ENCODE peak calls at places on chromosome 10, in five cellular contexts. One of them, this sample, is unnamed.

GRCh38 chr10:129872001-129872400 is 92.1 kb downstream of the EBF3 start:
- DNase-seq in esophagus squamous epithelium: no peak
- DNase-seq in suprapubic skin: no peak
- DNase-seq in adrenal gland: no peak
- DNase-seq in heart left ventricle: no peak
- DNase-seq in this sample: no peak

GRCh38 chr10:44991571-44991970 is 9.2 kb upstream of the ZNF22 start:
- DNase-seq in esophagus squamous epithelium: no peak
- DNase-seq in suprapubic skin: no peak
- DNase-seq in adrenal gland: no peak
- DNase-seq in heart left ventricle: peak; percentile 52
- DNase-seq in this sample: peak; percentile 8

GRCh38 chr10:101085846-101086245 is 24.1 kb downstream of the KAZALD1 start:
- DNase-seq in esophagus squamous epithelium: no peak
- DNase-seq in suprapubic skin: no peak
- DNase-seq in adrenal gland: no peak
- DNase-seq in heart left ventricle: no peak
- DNase-seq in this sample: no peak

GRCh38 chr10:8116474-8116873 is 62.0 kb downstream of the GATA3 start:
- DNase-seq in esophagus squamous epithelium: no peak
- DNase-seq in suprapubic skin: no peak
- DNase-seq in adrenal gland: no peak
- DNase-seq in heart left ventricle: no peak
- DNase-seq in this sample: no peak

GRCh38 chr10:14623931-14624330 is 150.8 kb downstream of the FAM107B start:
- DNase-seq in esophagus squamous epithelium: no peak
- DNase-seq in suprapubic skin: no peak
- DNase-seq in adrenal gland: no peak
- DNase-seq in heart left ventricle: no peak
- DNase-seq in this sample: no peak

GRCh38 chr10:27413387-27413786 is 90.7 kb upstream of the RAB18 start:
- DNase-seq in esophagus squamous epithelium: no peak
- DNase-seq in suprapubic skin: no peak
- DNase-seq in adrenal gland: no peak
- DNase-seq in heart left ventricle: no peak
- DNase-seq in this sample: no peak

GRCh38 chr10:103855852-103856496 is 598 bp upstream of the SH3PXD2A start:
- DNase-seq in esophagus squamous epithelium: no peak
- DNase-seq in suprapubic skin: peak; percentile 43
- DNase-seq in adrenal gland: no peak
- DNase-seq in heart left ventricle: no peak
- DNase-seq in this sample: peak; percentile 76

GRCh38 chr10:103917326-103918052 is 495 bp downstream of the STN1 start:
- DNase-seq in esophagus squamous epithelium: no peak
- DNase-seq in suprapubic skin: peak; percentile 82
- DNase-seq in adrenal gland: peak; percentile 49
- DNase-seq in heart left ventricle: peak; percentile 54
- DNase-seq in this sample: peak; percentile 60

GRCh38 chr10:125256026-125256425 is 95.7 kb upstream of the CTBP2 start:
- DNase-seq in esophagus squamous epithelium: no peak
- DNase-seq in suprapubic skin: no peak
- DNase-seq in adrenal gland: no peak
- DNase-seq in heart left ventricle: no peak
- DNase-seq in this sample: peak; percentile 69

GRCh38 chr10:83820033-83820432 is 319.3 kb upstream of the GHITM start:
- DNase-seq in esophagus squamous epithelium: no peak
- DNase-seq in suprapubic skin: no peak
- DNase-seq in adrenal gland: no peak
- DNase-seq in heart left ventricle: peak; percentile 11
- DNase-seq in this sample: no peak

GRCh38 chr10:97689637-97690036 is 2.6 kb upstream of the AVPI1 start:
- DNase-seq in esophagus squamous epithelium: no peak
- DNase-seq in suprapubic skin: peak; percentile 87
- DNase-seq in adrenal gland: no peak
- DNase-seq in heart left ventricle: no peak
- DNase-seq in this sample: peak; percentile 92

GRCh38 chr10:33353334-33353733 is 18.9 kb upstream of the NRP1 start:
- DNase-seq in esophagus squamous epithelium: no peak
- DNase-seq in suprapubic skin: no peak
- DNase-seq in adrenal gland: no peak
- DNase-seq in heart left ventricle: no peak
- DNase-seq in this sample: no peak

DNA sequence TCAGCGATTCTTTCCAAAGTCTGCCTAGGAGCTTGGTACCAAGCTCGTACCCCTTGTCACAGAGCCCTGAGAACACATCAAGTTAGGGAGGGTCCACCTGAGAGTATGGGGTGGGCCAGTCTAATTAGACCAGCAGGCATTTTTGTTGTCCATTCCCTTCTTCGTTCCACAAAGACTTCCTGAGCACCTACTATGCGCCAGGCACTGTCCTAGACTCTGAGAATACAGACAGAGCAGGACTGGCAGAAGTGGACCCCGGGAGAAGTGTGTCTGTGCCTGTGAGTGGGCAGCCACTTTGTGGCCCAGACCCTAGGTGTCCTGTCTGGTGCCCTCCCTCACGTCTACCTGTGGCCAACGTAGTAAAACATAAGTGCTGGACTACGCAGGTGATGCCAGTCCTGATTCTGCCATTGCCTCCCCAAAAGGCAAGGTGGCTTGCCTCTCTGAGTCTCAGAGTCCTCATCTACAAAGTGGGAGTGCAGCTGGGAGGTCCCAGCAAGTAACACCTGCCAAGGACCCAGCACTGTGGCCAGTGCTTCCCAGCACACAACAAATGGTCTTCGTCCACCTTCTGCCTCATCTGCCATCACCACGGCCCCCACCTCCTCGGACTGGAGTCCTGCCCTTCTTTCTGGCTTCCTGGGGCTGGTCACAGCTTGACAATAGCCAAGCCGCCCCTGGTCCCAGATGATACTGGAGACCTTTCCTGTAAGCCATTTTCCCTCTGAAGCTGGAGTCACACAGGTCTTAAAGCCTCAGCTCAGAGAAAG is 54.3 kb upstream of the DUSP5 start:
- DNase-seq in esophagus squamous epithelium: no peak
- DNase-seq in suprapubic skin: no peak
- DNase-seq in adrenal gland: no peak
- DNase-seq in heart left ventricle: no peak
- DNase-seq in this sample: no peak
- TF ChIP-seq POLR2A in esophagus squamous epithelium: no peak
- TF ChIP-seq POLR2A in suprapubic skin: no peak
- TF ChIP-seq POLR2A in adrenal gland: no peak
- TF ChIP-seq POLR2A in heart left ventricle: no peak
- TF ChIP-seq POLR2A in this sample: no peak

GRCh38 chr10:73968101-73968515 is 29.8 kb upstream of the VCL start:
- DNase-seq in esophagus squamous epithelium: no peak
- DNase-seq in suprapubic skin: no peak
- DNase-seq in adrenal gland: no peak
- DNase-seq in heart left ventricle: no peak
- DNase-seq in this sample: peak; percentile 78

GRCh38 chr10:73967022-73967429 is 30.9 kb upstream of the VCL start:
- DNase-seq in esophagus squamous epithelium: no peak
- DNase-seq in suprapubic skin: no peak
- DNase-seq in adrenal gland: no peak
- DNase-seq in heart left ventricle: no peak
- DNase-seq in this sample: peak; percentile 56

GRCh38 chr10:73967544-73967943 is 30.4 kb upstream of the VCL start:
- DNase-seq in esophagus squamous epithelium: no peak
- DNase-seq in suprapubic skin: no peak
- DNase-seq in adrenal gland: no peak
- DNase-seq in heart left ventricle: no peak
- DNase-seq in this sample: no peak

GRCh38 chr10:73964743-73965142 is 33.2 kb upstream of the VCL start:
- DNase-seq in esophagus squamous epithelium: no peak
- DNase-seq in suprapubic skin: no peak
- DNase-seq in adrenal gland: no peak
- DNase-seq in heart left ventricle: no peak
- DNase-seq in this sample: no peak

DNA sequence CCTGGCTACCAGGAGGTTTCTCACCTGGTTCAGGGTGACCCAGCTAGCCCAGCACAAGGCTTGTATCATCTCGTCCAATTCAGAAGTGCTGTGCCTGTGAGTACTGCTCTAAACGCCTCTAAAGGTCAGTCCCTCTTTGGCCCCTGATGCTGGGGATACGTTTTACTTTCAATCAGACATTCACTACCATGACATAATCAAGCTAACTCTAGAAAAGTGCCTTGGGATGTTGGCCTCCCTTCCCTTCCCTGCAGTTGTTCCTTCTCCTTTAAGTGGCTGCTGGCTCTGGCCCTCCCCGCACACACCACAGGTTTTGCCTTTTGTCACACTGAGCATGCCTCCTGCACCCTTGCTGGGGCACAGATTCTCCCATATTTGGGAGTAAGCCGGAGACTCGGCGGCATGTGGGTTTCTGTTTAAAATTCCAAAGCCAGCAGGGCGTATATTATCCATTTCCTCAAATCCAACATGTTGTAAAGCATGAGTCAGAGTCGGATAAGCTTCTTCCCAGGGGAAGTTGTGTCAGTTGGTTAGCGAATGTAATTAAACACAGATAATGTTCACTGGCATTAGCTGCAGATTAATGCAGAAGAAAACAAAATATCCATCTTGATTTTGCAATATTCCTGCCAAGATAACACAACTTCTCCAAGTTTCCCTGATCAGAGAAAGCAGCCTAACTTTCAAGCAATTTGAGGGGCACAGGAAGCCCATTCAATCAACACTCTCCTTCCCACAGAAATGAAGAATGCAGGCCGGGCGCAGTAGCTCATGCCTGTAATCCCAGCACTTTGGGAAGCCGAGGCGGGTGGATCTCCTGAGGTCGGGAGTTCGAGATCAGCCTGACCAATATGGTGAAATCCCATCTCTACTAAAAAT is 31.8 kb upstream of the VCL start:
- DNase-seq in esophagus squamous epithelium: no peak
- DNase-seq in suprapubic skin: peak; percentile 88
- DNase-seq in adrenal gland: peak; percentile 50
- DNase-seq in heart left ventricle: peak; percentile 84
- DNase-seq in this sample: peak; percentile 85
- H3K4me3 ChIP-seq in esophagus squamous epithelium: no peak overlapping the region
- H3K4me3 ChIP-seq in suprapubic skin: peak overlapping the region; percentile 15
- H3K4me3 ChIP-seq in adrenal gland: no peak overlapping the region
- H3K4me3 ChIP-seq in heart left ventricle: peak overlapping the region; percentile 37
- H3K4me3 ChIP-seq in this sample: no peak overlapping the region

DNA sequence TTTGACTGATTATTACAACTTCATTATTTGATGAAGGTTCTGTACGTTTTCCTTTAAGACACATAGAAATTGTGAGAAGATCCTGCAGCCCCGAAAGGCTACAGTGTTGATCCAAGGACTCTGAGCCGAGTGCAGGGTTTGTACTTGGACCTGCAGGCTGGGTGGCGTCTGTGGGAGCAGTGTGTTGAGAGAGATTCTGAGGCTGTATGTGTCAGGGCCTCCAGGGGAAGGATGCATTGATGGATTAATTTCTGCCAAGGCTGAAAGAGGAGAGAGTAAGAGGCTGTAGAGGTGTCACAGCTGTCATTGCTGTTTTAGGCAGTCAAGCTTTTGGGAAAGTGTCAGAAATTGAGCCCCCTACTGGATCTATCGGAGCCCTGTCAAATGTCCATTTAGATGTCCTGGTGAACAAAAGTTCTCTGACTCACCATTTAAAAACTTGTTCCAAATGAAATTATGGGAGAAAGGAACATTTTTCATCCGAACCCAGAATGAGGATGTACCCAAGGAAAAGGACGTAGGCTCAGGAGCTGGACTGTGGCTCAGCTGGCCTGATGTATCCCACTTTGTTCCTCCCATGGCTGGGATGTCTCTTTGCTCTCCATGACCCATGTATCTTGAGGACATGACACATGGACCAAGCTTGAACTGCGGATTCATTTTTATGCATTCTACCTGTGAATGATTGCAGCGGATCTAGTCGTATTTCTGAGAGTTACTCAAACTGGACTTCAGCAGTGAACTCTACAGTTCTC is 102.2 kb downstream of the TCF7L2 start:
- DNase-seq in esophagus squamous epithelium: no peak
- DNase-seq in suprapubic skin: no peak
- DNase-seq in adrenal gland: no peak
- DNase-seq in heart left ventricle: no peak
- DNase-seq in this sample: no peak
- TF ChIP-seq CTCF in esophagus squamous epithelium: no peak
- TF ChIP-seq CTCF in suprapubic skin: no peak
- TF ChIP-seq CTCF in adrenal gland: peak; percentile 14
- TF ChIP-seq CTCF in heart left ventricle: no peak
- TF ChIP-seq CTCF in this sample: no peak

DNA sequence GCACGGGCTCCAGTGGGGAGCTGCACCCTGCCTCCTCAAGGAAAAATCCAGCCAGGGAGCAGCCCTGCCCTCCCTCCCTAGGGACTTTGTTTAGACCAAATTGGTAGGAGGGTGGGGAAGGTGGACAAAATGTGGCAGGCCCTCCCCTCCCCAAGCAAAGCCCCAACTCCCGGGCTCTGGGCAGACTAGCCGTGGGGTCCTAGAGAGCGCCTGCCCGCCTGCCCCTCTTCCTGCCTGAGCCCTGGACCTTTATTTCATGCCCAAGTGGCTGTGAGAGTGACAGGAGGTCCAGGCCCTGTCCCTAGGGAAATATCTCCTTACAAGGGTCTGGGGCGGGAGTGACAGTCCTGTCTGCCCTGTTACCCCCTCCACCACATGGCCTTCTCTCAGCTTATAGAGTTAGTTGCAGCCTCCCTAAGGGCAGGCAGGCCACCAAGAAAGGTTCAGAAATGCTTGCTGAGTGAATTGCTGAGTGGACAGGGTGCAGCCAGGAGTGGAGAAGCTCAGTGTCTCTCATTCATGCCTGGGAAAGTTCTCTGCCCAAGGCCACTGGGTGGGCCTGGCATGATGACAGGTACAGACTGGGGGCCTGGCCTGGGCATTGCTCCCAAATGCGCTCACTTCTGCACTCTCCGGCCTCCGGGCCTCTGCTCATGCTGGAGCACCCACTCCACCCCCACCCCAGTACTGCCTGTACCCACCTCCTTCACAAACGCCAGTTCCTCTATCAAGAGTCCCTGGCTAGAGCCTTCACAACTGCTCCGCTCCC is 25.2 kb downstream of the DNAJB12 start:
- DNase-seq in esophagus squamous epithelium: no peak
- DNase-seq in suprapubic skin: peak; percentile 65
- DNase-seq in adrenal gland: peak; percentile 45
- DNase-seq in heart left ventricle: no peak
- DNase-seq in this sample: peak; percentile 88
- TF ChIP-seq POLR2A in esophagus squamous epithelium: no peak
- TF ChIP-seq POLR2A in suprapubic skin: no peak
- TF ChIP-seq POLR2A in adrenal gland: peak; percentile 29
- TF ChIP-seq POLR2A in heart left ventricle: no peak
- TF ChIP-seq POLR2A in this sample: no peak

DNA sequence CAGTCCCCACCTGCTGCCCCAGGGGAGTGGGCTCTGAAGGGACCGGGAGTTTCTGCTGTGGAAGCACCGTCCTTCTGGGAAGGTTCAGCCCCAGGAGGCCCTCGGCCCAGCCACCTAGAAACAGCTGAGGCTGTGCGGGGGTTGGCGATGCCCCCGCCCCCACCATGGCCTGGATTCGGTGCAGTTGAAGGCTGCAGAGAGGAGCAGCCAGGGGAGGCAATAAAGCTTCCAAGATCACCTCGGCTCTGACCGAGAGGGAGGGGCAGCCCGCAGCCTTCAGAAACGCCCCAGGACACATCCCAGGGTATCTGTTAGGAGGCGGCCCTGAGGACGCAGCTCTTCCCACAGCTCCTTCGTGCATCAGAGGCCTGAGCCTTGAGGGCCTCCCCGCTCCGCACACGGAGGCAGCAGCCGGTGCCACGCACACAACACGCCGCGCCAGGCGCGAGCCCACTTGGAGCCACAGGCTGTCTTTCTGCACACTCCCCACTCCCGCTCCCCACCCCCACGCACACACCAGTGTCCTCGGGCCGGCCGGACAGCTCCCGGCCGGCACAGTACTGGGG is 1.6 kb downstream of the KNDC1 start:
- DNase-seq in esophagus squamous epithelium: no peak
- DNase-seq in suprapubic skin: no peak
- DNase-seq in adrenal gland: peak; percentile 48
- DNase-seq in heart left ventricle: no peak
- DNase-seq in this sample: no peak
- H3K4me3 ChIP-seq in esophagus squamous epithelium: no peak overlapping the region
- H3K4me3 ChIP-seq in suprapubic skin: no peak overlapping the region
- H3K4me3 ChIP-seq in adrenal gland: peak overlapping the region; percentile 59
- H3K4me3 ChIP-seq in heart left ventricle: no peak overlapping the region
- H3K4me3 ChIP-seq in this sample: no peak overlapping the region

This sample was measured in lower leg skin.